ENCODE peak calls at places on chromosomes 13 and 19, in seven cellular contexts. One of them, this sample, is unnamed.

GRCh38 chr13:112143046-112143752 is 76.2 kb downstream of the SOX1 start:
- DNase-seq in IMR-90: no peak
- DNase-seq in mesendoderm: no peak
- DNase-seq in mesenchymal stem cell: no peak
- DNase-seq in H9: no peak
- DNase-seq in H1: no peak
- DNase-seq in trophoblast cell: no peak
- DNase-seq in this sample: no peak

GRCh38 chr19:58582985-58583384 is 9.8 kb upstream of the MZF1 start:
- DNase-seq in IMR-90: no peak
- DNase-seq in mesendoderm: no peak
- DNase-seq in mesenchymal stem cell: no peak
- DNase-seq in H9: peak; percentile 17
- DNase-seq in H1: no peak
- DNase-seq in trophoblast cell: no peak
- DNase-seq in this sample: no peak

GRCh38 chr13:103615778-103616177 is 549.6 kb upstream of the SLC10A2 start:
- DNase-seq in IMR-90: no peak
- DNase-seq in mesendoderm: no peak
- DNase-seq in mesenchymal stem cell: no peak
- DNase-seq in H9: no peak
- DNase-seq in H1: no peak
- DNase-seq in trophoblast cell: no peak
- DNase-seq in this sample: no peak

GRCh38 chr13:46479286-46479685 is 73.7 kb upstream of the LRCH1 start:
- DNase-seq in IMR-90: no peak
- DNase-seq in mesendoderm: peak; percentile 48
- DNase-seq in mesenchymal stem cell: no peak
- DNase-seq in H9: no peak
- DNase-seq in H1: no peak
- DNase-seq in trophoblast cell: peak; percentile 55
- DNase-seq in this sample: no peak

GRCh38 chr19:18205180-18205915 is 1.5 kb upstream of the RAB3A start:
- DNase-seq in IMR-90: peak; percentile 89
- DNase-seq in mesendoderm: peak; percentile 71
- DNase-seq in mesenchymal stem cell: peak; percentile 91
- DNase-seq in H9: peak; percentile 58
- DNase-seq in H1: no peak
- DNase-seq in trophoblast cell: peak; percentile 65
- DNase-seq in this sample: no peak

GRCh38 chr19:13260883-13261653 is 110.9 kb downstream of the IER2 start:
- DNase-seq in IMR-90: peak; percentile 93
- DNase-seq in mesendoderm: peak; percentile 27
- DNase-seq in mesenchymal stem cell: peak; percentile 85
- DNase-seq in H9: no peak
- DNase-seq in H1: no peak
- DNase-seq in trophoblast cell: peak; percentile 93
- DNase-seq in this sample: no peak

GRCh38 chr13:20964904-20965303 is 62.4 kb upstream of the XPO4 start:
- DNase-seq in IMR-90: peak; percentile 58
- DNase-seq in mesendoderm: peak; percentile 32
- DNase-seq in mesenchymal stem cell: peak; percentile 18
- DNase-seq in H9: no peak
- DNase-seq in H1: no peak
- DNase-seq in trophoblast cell: peak; percentile 89
- DNase-seq in this sample: no peak

GRCh38 chr13:31409678-31410356 is 210.0 kb downstream of the B3GLCT start:
- DNase-seq in IMR-90: no peak
- DNase-seq in mesendoderm: peak; percentile 9
- DNase-seq in mesenchymal stem cell: no peak
- DNase-seq in H9: no peak
- DNase-seq in H1: no peak
- DNase-seq in trophoblast cell: no peak
- DNase-seq in this sample: no peak

GRCh38 chr19:10353793-10354391 is 14.5 kb upstream of the ICAM3 start:
- DNase-seq in IMR-90: peak; percentile 17
- DNase-seq in mesendoderm: peak; percentile 97
- DNase-seq in mesenchymal stem cell: peak; percentile 42
- DNase-seq in H9: peak; percentile 99
- DNase-seq in H1: peak; percentile 91
- DNase-seq in trophoblast cell: no peak
- DNase-seq in this sample: peak; percentile 92

GRCh38 chr13:77853701-77854100 is 64.9 kb downstream of the EDNRB start:
- DNase-seq in IMR-90: no peak
- DNase-seq in mesendoderm: peak; percentile 90
- DNase-seq in mesenchymal stem cell: no peak
- DNase-seq in H9: peak; percentile 59
- DNase-seq in H1: peak; percentile 73
- DNase-seq in trophoblast cell: no peak
- DNase-seq in this sample: peak; percentile 86

GRCh38 chr19:35223856-35224505 is 4.6 kb downstream of the FAM187B start:
- DNase-seq in IMR-90: no peak
- DNase-seq in mesendoderm: no peak
- DNase-seq in mesenchymal stem cell: no peak
- DNase-seq in H9: no peak
- DNase-seq in H1: no peak
- DNase-seq in trophoblast cell: no peak
- DNase-seq in this sample: no peak

GRCh38 chr13:40589285-40590109 is 76.9 kb downstream of the FOXO1 start:
- DNase-seq in IMR-90: no peak
- DNase-seq in mesendoderm: no peak
- DNase-seq in mesenchymal stem cell: peak; percentile 44
- DNase-seq in H9: no peak
- DNase-seq in H1: no peak
- DNase-seq in trophoblast cell: peak; percentile 38
- DNase-seq in this sample: peak; percentile 18

GRCh38 chr13:78410164-78410563 is 193.2 kb downstream of the POU4F1 start:
- DNase-seq in IMR-90: no peak
- DNase-seq in mesendoderm: no peak
- DNase-seq in mesenchymal stem cell: no peak
- DNase-seq in H9: no peak
- DNase-seq in H1: no peak
- DNase-seq in trophoblast cell: no peak
- DNase-seq in this sample: no peak

GRCh38 chr13:98297043-98297442 is 120.0 kb upstream of the RNF113B start:
- DNase-seq in IMR-90: no peak
- DNase-seq in mesendoderm: no peak
- DNase-seq in mesenchymal stem cell: no peak
- DNase-seq in H9: no peak
- DNase-seq in H1: no peak
- DNase-seq in trophoblast cell: no peak
- DNase-seq in this sample: no peak

GRCh38 chr13:25324100-25324499 is 22.7 kb downstream of the NUP58 start:
- DNase-seq in IMR-90: peak; percentile 22
- DNase-seq in mesendoderm: no peak
- DNase-seq in mesenchymal stem cell: no peak
- DNase-seq in H9: no peak
- DNase-seq in H1: no peak
- DNase-seq in trophoblast cell: no peak
- DNase-seq in this sample: no peak

GRCh38 chr19:5585461-5586299 is 17.9 kb upstream of the TINCR start:
- DNase-seq in IMR-90: no peak
- DNase-seq in mesendoderm: peak; percentile 80
- DNase-seq in mesenchymal stem cell: no peak
- DNase-seq in H9: peak; percentile 84
- DNase-seq in H1: no peak
- DNase-seq in trophoblast cell: no peak
- DNase-seq in this sample: peak; percentile 43

GRCh38 chr13:45340422-45341033 is 455 bp downstream of the TPT1 start:
- DNase-seq in IMR-90: peak; percentile 91
- DNase-seq in mesendoderm: peak; percentile 93
- DNase-seq in mesenchymal stem cell: peak; percentile 94
- DNase-seq in H9: peak; percentile 72
- DNase-seq in H1: no peak
- DNase-seq in trophoblast cell: peak; percentile 93
- DNase-seq in this sample: peak; percentile 72

GRCh38 chr19:52621376-52621775 is 16.8 kb downstream of the ZNF83 start:
- DNase-seq in IMR-90: no peak
- DNase-seq in mesendoderm: no peak
- DNase-seq in mesenchymal stem cell: no peak
- DNase-seq in H9: no peak
- DNase-seq in H1: no peak
- DNase-seq in trophoblast cell: peak; percentile 25
- DNase-seq in this sample: no peak

GRCh38 chr19:39677931-39678889 is 22.5 kb downstream of the LGALS16 start:
- DNase-seq in IMR-90: peak; percentile 39
- DNase-seq in mesendoderm: no peak
- DNase-seq in mesenchymal stem cell: no peak
- DNase-seq in H9: no peak
- DNase-seq in H1: no peak
- DNase-seq in trophoblast cell: no peak
- DNase-seq in this sample: no peak

GRCh38 chr13:82129281-82129680 is 1753.0 kb downstream of the SLITRK1 start:
- DNase-seq in IMR-90: no peak
- DNase-seq in mesendoderm: no peak
- DNase-seq in mesenchymal stem cell: no peak
- DNase-seq in H9: no peak
- DNase-seq in H1: no peak
- DNase-seq in trophoblast cell: no peak
- DNase-seq in this sample: no peak
- H2BK120ac ChIP-seq in IMR-90: no peak overlapping the region
- H2BK120ac ChIP-seq in mesendoderm: no peak overlapping the region
- H2BK120ac ChIP-seq in mesenchymal stem cell: no peak overlapping the region
- H2BK120ac ChIP-seq in H9: no peak overlapping the region
- H2BK120ac ChIP-seq in H1: no peak overlapping the region
- H2BK120ac ChIP-seq in trophoblast cell: no peak overlapping the region
- H2BK120ac ChIP-seq in this sample: no peak overlapping the region

GRCh38 chr13:75513271-75513670 is 24.4 kb downstream of the COMMD6 start:
- DNase-seq in IMR-90: no peak
- DNase-seq in mesendoderm: no peak
- DNase-seq in mesenchymal stem cell: no peak
- DNase-seq in H9: no peak
- DNase-seq in H1: no peak
- DNase-seq in trophoblast cell: no peak
- DNase-seq in this sample: no peak

GRCh38 chr13:75514080-75515040 is 23.3 kb downstream of the COMMD6 start:
- DNase-seq in IMR-90: peak; percentile 56
- DNase-seq in mesendoderm: no peak
- DNase-seq in mesenchymal stem cell: peak; percentile 53
- DNase-seq in H9: no peak
- DNase-seq in H1: no peak
- DNase-seq in trophoblast cell: no peak
- DNase-seq in this sample: no peak

GRCh38 chr13:75521956-75522355 is 15.7 kb downstream of the COMMD6 start:
- DNase-seq in IMR-90: no peak
- DNase-seq in mesendoderm: no peak
- DNase-seq in mesenchymal stem cell: no peak
- DNase-seq in H9: no peak
- DNase-seq in H1: no peak
- DNase-seq in trophoblast cell: no peak
- DNase-seq in this sample: no peak

DNA sequence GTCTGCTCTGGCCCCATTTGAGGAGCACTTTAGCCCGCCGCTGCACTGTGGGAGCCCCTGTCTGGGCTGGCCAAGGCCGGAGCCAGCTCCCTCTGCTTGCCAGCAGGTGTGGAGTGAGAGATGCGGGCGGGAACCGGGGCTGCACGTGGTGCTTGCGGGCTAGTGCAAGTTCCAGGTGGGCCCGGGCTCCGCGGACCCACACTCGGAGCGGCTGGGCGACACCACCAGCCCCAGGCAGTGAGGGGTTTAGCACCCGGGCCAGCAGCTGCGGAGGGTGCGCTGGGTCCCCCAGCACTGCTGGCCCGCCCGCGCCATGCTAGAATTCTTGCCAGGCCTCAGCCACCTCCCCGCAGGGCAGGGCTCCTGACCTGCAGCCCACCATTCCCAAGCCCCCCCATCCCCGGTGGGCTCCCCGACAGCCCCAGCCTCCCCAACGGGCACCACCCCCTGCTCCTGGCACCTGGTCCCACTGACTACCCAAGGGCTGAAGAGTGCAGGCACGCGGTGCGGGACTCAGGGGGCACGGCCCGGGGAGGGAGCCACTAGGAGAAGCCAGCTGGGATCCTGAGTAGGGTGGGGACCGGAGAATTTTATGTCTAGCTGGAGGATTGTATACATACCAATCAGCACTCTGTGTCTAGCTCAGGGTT is 19.1 kb downstream of the COMMD6 start:
- DNase-seq in IMR-90: no peak
- DNase-seq in mesendoderm: no peak
- DNase-seq in mesenchymal stem cell: no peak
- DNase-seq in H9: no peak
- DNase-seq in H1: no peak
- DNase-seq in trophoblast cell: no peak
- DNase-seq in this sample: no peak
- H2BK120ac ChIP-seq in IMR-90: no peak overlapping the region
- H2BK120ac ChIP-seq in mesendoderm: no peak overlapping the region
- H2BK120ac ChIP-seq in mesenchymal stem cell: no peak overlapping the region
- H2BK120ac ChIP-seq in H9: no peak overlapping the region
- H2BK120ac ChIP-seq in H1: no peak overlapping the region
- H2BK120ac ChIP-seq in trophoblast cell: no peak overlapping the region
- H2BK120ac ChIP-seq in this sample: no peak overlapping the region

DNA sequence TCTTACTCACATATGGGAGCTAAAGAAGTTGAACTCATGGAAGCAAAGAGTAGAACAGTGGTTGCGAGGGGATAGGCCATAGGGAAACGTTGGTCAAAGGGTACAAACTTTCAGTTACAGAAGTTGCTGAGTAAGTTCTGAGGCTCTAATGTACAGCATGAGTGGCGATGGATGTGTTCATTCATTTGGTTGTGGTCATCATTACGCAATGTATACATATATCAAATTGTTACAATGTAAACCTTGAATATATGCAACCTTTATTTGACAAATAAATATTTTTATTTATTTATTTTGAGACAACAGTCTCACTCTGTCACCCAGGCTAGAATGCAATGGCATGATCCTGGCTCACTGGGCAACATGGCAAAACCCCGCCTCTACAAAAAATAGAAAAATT is 38.7 kb downstream of the ZIC5 start:
- DNase-seq in IMR-90: no peak
- DNase-seq in mesendoderm: no peak
- DNase-seq in mesenchymal stem cell: no peak
- DNase-seq in H9: no peak
- DNase-seq in H1: no peak
- DNase-seq in trophoblast cell: no peak
- DNase-seq in this sample: no peak
- H2BK120ac ChIP-seq in IMR-90: no peak overlapping the region
- H2BK120ac ChIP-seq in mesendoderm: no peak overlapping the region
- H2BK120ac ChIP-seq in mesenchymal stem cell: no peak overlapping the region
- H2BK120ac ChIP-seq in H9: no peak overlapping the region
- H2BK120ac ChIP-seq in H1: no peak overlapping the region
- H2BK120ac ChIP-seq in trophoblast cell: no peak overlapping the region
- H2BK120ac ChIP-seq in this sample: no peak overlapping the region

DNA sequence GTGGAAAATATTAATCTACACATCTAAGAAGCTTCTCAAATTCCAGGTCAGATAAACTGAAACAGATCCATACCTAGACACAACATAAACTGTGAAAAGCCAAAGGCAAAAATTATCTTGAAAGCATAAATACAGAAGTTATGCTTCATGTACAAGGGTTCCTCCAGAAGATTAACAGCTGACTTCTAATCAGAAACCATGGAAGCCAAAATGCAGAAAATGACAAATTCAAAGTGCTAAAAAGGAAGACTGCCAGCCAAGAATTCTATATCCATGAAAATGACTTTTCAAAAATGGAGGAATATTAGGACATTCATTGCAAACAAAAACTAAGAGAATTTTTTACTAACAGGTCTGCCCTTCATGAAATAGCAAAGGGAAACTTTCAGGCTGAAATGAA is 72.8 kb downstream of the MYO16 start:
- DNase-seq in IMR-90: no peak
- DNase-seq in mesendoderm: no peak
- DNase-seq in mesenchymal stem cell: no peak
- DNase-seq in H9: no peak
- DNase-seq in H1: no peak
- DNase-seq in trophoblast cell: no peak
- DNase-seq in this sample: no peak
- H2BK120ac ChIP-seq in IMR-90: no peak overlapping the region
- H2BK120ac ChIP-seq in mesendoderm: no peak overlapping the region
- H2BK120ac ChIP-seq in mesenchymal stem cell: no peak overlapping the region
- H2BK120ac ChIP-seq in H9: no peak overlapping the region
- H2BK120ac ChIP-seq in H1: no peak overlapping the region
- H2BK120ac ChIP-seq in trophoblast cell: no peak overlapping the region
- H2BK120ac ChIP-seq in this sample: no peak overlapping the region

GRCh38 chr19:57249329-57249728 is 8.9 kb downstream of the ZNF805 start:
- DNase-seq in IMR-90: peak; percentile 47
- DNase-seq in mesendoderm: no peak
- DNase-seq in mesenchymal stem cell: no peak
- DNase-seq in H9: no peak
- DNase-seq in H1: no peak
- DNase-seq in trophoblast cell: no peak
- DNase-seq in this sample: no peak
- H2BK120ac ChIP-seq in IMR-90: no peak overlapping the region
- H2BK120ac ChIP-seq in mesendoderm: no peak overlapping the region
- H2BK120ac ChIP-seq in mesenchymal stem cell: no peak overlapping the region
- H2BK120ac ChIP-seq in H9: no peak overlapping the region
- H2BK120ac ChIP-seq in H1: no peak overlapping the region
- H2BK120ac ChIP-seq in trophoblast cell: no peak overlapping the region
- H2BK120ac ChIP-seq in this sample: no peak overlapping the region

This sample was measured in neuronal stem cell.